ENCODE peak calls at places on chromosomes 5 and 9, in four cellular contexts. D is K562, F is IMR-90, G is endothelial cell of umbilical vein. T is an unnamed sample.

GRCh38 chr9:121261107-121261460 is 6.9 kb upstream of the GSN start:
- DNase-seq in D (no peak), F (no peak), G (peak; percentile 63), T (no peak)

GRCh38 chr5:79512692-79513518 is 1.0 kb downstream of the HOMER1 start:
- DNase-seq in D (peak; percentile 26), F (peak; percentile 27), G (peak; percentile 48), T (no peak)

GRCh38 chr9:8366161-8366926 is 566.8 kb upstream of the DMAC1 start:
- DNase-seq in D (no peak), F (peak; percentile 35), G (peak; percentile 88), T (no peak)

GRCh38 chr5:72572236-72572765 is 65.1 kb upstream of the ZNF366 start:
- DNase-seq in D (no peak), F (no peak), G (no peak), T (no peak)

GRCh38 chr9:89993678-89994630 is 389.1 kb downstream of the GADD45G start:
- DNase-seq in D (no peak), F (no peak), G (no peak), T (no peak)

GRCh38 chr5:175710361-175710760 is 52.5 kb downstream of the HRH2 start:
- DNase-seq in D (no peak), F (no peak), G (no peak), T (no peak)

GRCh38 chr9:112664541-112664940 is 53.4 kb downstream of the INIP start:
- DNase-seq in D (no peak), F (no peak), G (no peak), T (no peak)

GRCh38 chr5:164354138-164354751 is 848.8 kb downstream of the MAT2B start:
- DNase-seq in D (peak; percentile 23), F (no peak), G (no peak), T (no peak)

GRCh38 chr5:207599-207998 is 10.4 kb downstream of the CCDC127 start:
- DNase-seq in D (peak; percentile 71), F (peak; percentile 33), G (no peak), T (no peak)

GRCh38 chr9:94156549-94157407 is 72.5 kb downstream of the PTPDC1 start:
- DNase-seq in D (peak; percentile 85), F (peak; percentile 50), G (peak; percentile 83), T (no peak)

GRCh38 chr5:158026248-158027031 is 167.5 kb upstream of the CLINT1 start:
- DNase-seq in D (no peak), F (no peak), G (no peak), T (no peak)

GRCh38 chr5:67400752-67401151 is 204.2 kb upstream of the CD180 start:
- DNase-seq in D (no peak), F (no peak), G (no peak), T (no peak)

GRCh38 chr9:106864533-106865143 is 1.7 kb downstream of the ZNF462 start:
- DNase-seq in D (no peak), F (peak; percentile 43), G (peak; percentile 56), T (no peak)

GRCh38 chr9:34086889-34087288 is 38.2 kb upstream of the UBAP2 start:
- DNase-seq in D (no peak), F (peak; percentile 6), G (no peak), T (no peak)

GRCh38 chr9:109968702-109969450 is 188.9 kb downstream of the PALM2AKAP2 start:
- DNase-seq in D (no peak), F (peak; percentile 54), G (peak; percentile 72), T (no peak)

GRCh38 chr9:134498767-134499166 is 142.8 kb upstream of the COL5A1 start:
- DNase-seq in D (no peak), F (no peak), G (no peak), T (no peak)

GRCh38 chr5:73311291-73312110 is 137.1 kb downstream of the FOXD1 start:
- DNase-seq in D (no peak), F (peak; percentile 92), G (no peak), T (peak; percentile 46)

GRCh38 chr5:77707786-77708185 is 68.4 kb downstream of the TBCA start:
- DNase-seq in D (no peak), F (peak; percentile 36), G (no peak), T (no peak)

GRCh38 chr9:72828281-72828731 is 124.5 kb downstream of the ALDH1A1 start:
- DNase-seq in D (no peak), F (no peak), G (peak; percentile 42), T (peak; percentile 44)

GRCh38 chr5:73365301-73365853 is 83.2 kb downstream of the FOXD1 start:
- DNase-seq in D (no peak), F (peak; percentile 96), G (peak; percentile 70), T (no peak)

GRCh38 chr9:104970588-104970987 is 42.6 kb upstream of the ABCA1 start:
- DNase-seq in D (no peak), F (peak; percentile 34), G (no peak), T (no peak)

GRCh38 chr9:81861644-81862043 is 66.6 kb upstream of the SPATA31D4 start:
- DNase-seq in D (no peak), F (peak; percentile 90), G (no peak), T (no peak)

GRCh38 chr5:94711785-94712184 is 93.3 kb downstream of the SLF1 start:
- DNase-seq in D (no peak), F (no peak), G (peak; percentile 19), T (no peak)

GRCh38 chr9:120935383-120935857 is 8.8 kb upstream of the TRAF1 start:
- DNase-seq in D (peak; percentile 82), F (peak; percentile 91), G (peak; percentile 99), T (peak; percentile 96)

GRCh38 chr5:80238778-80239679 is 16.8 kb downstream of the SERINC5 start:
- DNase-seq in D (no peak), F (peak; percentile 61), G (peak; percentile 62), T (no peak)

GRCh38 chr9:115106642-115107041 is 11.3 kb downstream of the TNC start:
- DNase-seq in D (no peak), F (peak; percentile 60), G (no peak), T (no peak)

GRCh38 chr5:81749562-81750307 is 1.2 kb downstream of the SSBP2 start:
- DNase-seq in D (peak; percentile 36), F (peak; percentile 17), G (peak; percentile 14), T (no peak)

GRCh38 chr9:101463397-101463796 is 27.8 kb upstream of the ALDOB start:
- DNase-seq in D (no peak), F (peak; percentile 67), G (no peak), T (no peak)

GRCh38 chr5:75662080-75662479 is 50.8 kb downstream of the ANKDD1B start:
- DNase-seq in D (no peak), F (no peak), G (no peak), T (no peak)

GRCh38 chr5:126198509-126198908 is 224.7 kb upstream of the GRAMD2B start:
- DNase-seq in D (no peak), F (no peak), G (no peak), T (no peak)
- H3K9ac ChIP-seq in D (no peak overlapping the region), F (no peak overlapping the region), G (no peak overlapping the region), T (no peak overlapping the region)

GRCh38 chr5:125256296-125256695 is 509.9 kb upstream of the ZNF608 start:
- DNase-seq in D (no peak), F (no peak), G (no peak), T (no peak)
- H3K27ac ChIP-seq in D (no peak overlapping the region), F (no peak overlapping the region), G (no peak overlapping the region), T (no peak overlapping the region)

DNA sequence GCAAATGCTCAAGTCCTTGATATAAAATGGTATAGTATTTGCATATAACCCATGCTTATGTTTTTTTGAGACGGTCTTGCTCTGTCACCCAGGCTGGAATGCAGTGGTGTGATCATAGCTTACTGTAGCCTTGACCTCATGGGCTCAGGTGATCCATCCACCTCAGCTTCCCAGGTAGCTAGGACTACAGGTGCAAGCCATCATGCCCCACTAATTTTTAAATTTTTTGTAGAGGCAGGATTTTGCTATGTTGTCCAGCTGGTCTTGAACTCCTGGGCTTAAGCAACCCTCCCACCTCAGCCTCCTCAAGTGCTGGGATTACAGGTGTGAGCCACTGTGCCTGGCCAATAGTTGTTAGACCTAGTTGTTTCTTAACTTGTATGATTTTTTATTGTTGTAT is 17.3 kb downstream of the SLC36A3 start:
- DNase-seq in D (no peak), F (no peak), G (no peak), T (no peak)
- H3K9me1 ChIP-seq in D (no peaks in the 10 kb centered on the region), F (no peaks in the 10 kb centered on the region), G (no peaks in the 10 kb centered on the region), T (no peaks in the 10 kb centered on the region)

GRCh38 chr5:172151661-172152210 is 36.3 kb downstream of the STK10 start:
- DNase-seq in D (no peak), F (no peak), G (no peak), T (no peak)
- H3K9ac ChIP-seq in D (no peak overlapping the region), F (no peak overlapping the region), G (no peak overlapping the region), T (no peak overlapping the region)

GRCh38 chr5:178330791-178331404 is 98.3 kb upstream of the PHYKPL start:
- DNase-seq in D (no peak), F (no peak), G (no peak), T (no peak)
- H3K27ac ChIP-seq in D (no peak overlapping the region), F (no peak overlapping the region), G (no peak overlapping the region), T (no peak overlapping the region)

T was measured in keratinocyte.